ENCODE peak calls at places on chromosomes 7 and 10, in four cellular contexts. N is HCT116, I is Panc1, H is K562. O is an unnamed sample.
A peak's percentile ranks its signal among the peaks of the same experiment; 100 is the strongest.

GRCh38 chr10:103281753-103282152 is 4.8 kb downstream of the INA start:
- DNase-seq in N (no peak), I (no peak), H (no peak), O (no peak)

GRCh38 chr10:114538544-114538906 is 119.5 kb downstream of the ABLIM1 start:
- DNase-seq in N (no peak), I (no peak), H (no peak), O (no peak)

GRCh38 chr10:30732671-30733070 is 103.1 kb upstream of the LYZL2 start:
- DNase-seq in N (no peak), I (no peak), H (no peak), O (no peak)

GRCh38 chr10:49123981-49124920 is 8.9 kb upstream of the VSTM4 start:
- DNase-seq in N (no peak), I (no peak), H (no peak), O (no peak)

GRCh38 chr7:101112233-101112632 is 14.7 kb upstream of the SERPINE1 start:
- DNase-seq in N (no peak), I (no peak), H (no peak), O (no peak)

GRCh38 chr7:40721344-40721949 is 586.6 kb downstream of the SUGCT start:
- DNase-seq in N (no peak), I (no peak), H (no peak), O (no peak)

GRCh38 chr10:102744374-102745051 is 765 bp downstream of the WBP1L start:
- DNase-seq in N (no peak), I (no peak), H (no peak), O (no peak)

GRCh38 chr7:24601600-24601999 is 28.3 kb downstream of the PALS2 start:
- DNase-seq in N (no peak), I (no peak), H (no peak), O (no peak)

GRCh38 chr10:129792864-129793263 is 171.2 kb downstream of the EBF3 start:
- DNase-seq in N (no peak), I (no peak), H (no peak), O (no peak)

GRCh38 chr10:131514454-131514853 is 202.9 kb upstream of the TCERG1L start:
- DNase-seq in N (no peak), I (no peak), H (no peak), O (no peak)

GRCh38 chr10:131436467-131436866 is 124.9 kb upstream of the TCERG1L start:
- DNase-seq in N (no peak), I (no peak), H (no peak), O (no peak)

GRCh38 chr7:158695056-158695455 is 9.5 kb downstream of the NCAPG2 start:
- DNase-seq in N (no peak), I (no peak), H (no peak), O (no peak)

GRCh38 chr10:131560166-131560565 is 248.6 kb upstream of the TCERG1L start:
- DNase-seq in N (no peak), I (no peak), H (no peak), O (no peak)

GRCh38 chr7:148334959-148335577 is 255.5 kb upstream of the C7orf33 start:
- DNase-seq in N (no peak), I (no peak), H (no peak), O (no peak)

GRCh38 chr7:133703547-133703946 is 423.6 kb upstream of the LRGUK start:
- DNase-seq in N (no peak), I (no peak), H (no peak), O (no peak)

GRCh38 chr10:90148121-90148855 is 446.9 kb downstream of the KIF20B start:
- DNase-seq in N (peak; percentile 71), I (no peak), H (no peak), O (peak; percentile 3)

GRCh38 chr7:55074008-55074499 is 55.2 kb downstream of the EGFR start:
- DNase-seq in N (peak; percentile 95), I (peak; percentile 99), H (peak; percentile 19), O (peak; percentile 44)

GRCh38 chr10:120732643-120733313 is 118.4 kb upstream of the WDR11 start:
- DNase-seq in N (no peak), I (no peak), H (no peak), O (no peak)

GRCh38 chr10:3783721-3784432 is 1.1 kb downstream of the KLF6 start:
- DNase-seq in N (no peak), I (no peak), H (peak; percentile 23), O (peak; percentile 86)

GRCh38 chr10:132716691-132717490 is 69.1 kb downstream of the NKX6-2 start:
- DNase-seq in N (no peak), I (no peak), H (no peak), O (no peak)

GRCh38 chr7:125424721-125425120 is 495.1 kb upstream of the POT1 start:
- DNase-seq in N (no peak), I (no peak), H (no peak), O (no peak)

GRCh38 chr7:14739496-14740185 is 162.9 kb downstream of the DGKB start:
- DNase-seq in N (no peak), I (no peak), H (no peak), O (no peak)

GRCh38 chr10:8663131-8663530 is 608.6 kb downstream of the GATA3 start:
- DNase-seq in N (no peak), I (no peak), H (no peak), O (no peak)

GRCh38 chr10:123427386-123427785 is 238.8 kb upstream of the GPR26 start:
- DNase-seq in N (no peak), I (no peak), H (no peak), O (peak; percentile 41)

GRCh38 chr10:11448545-11449244 is 162.8 kb downstream of the USP6NL start:
- DNase-seq in N (no peak), I (no peak), H (no peak), O (no peak)

GRCh38 chr7:148688526-148688925 is 10.2 kb upstream of the CUL1 start:
- DNase-seq in N (no peak), I (no peak), H (no peak), O (no peak)

GRCh38 chr7:158818325-158819213 is 10.7 kb downstream of the ESYT2 start:
- DNase-seq in N (peak; percentile 95), I (peak; percentile 99), H (peak; percentile 80), O (peak; percentile 91)

GRCh38 chr7:41994046-41994745 is 242.8 kb downstream of the GLI3 start:
- DNase-seq in N (no peak), I (no peak), H (no peak), O (no peak)

GRCh38 chr10:17113889-17114288 is 15.7 kb downstream of the CUBN start:
- DNase-seq in N (no peak), I (no peak), H (no peak), O (no peak)

GRCh38 chr10:27225642-27226257 is 14.8 kb downstream of the ACBD5 start:
- DNase-seq in N (no peak), I (no peak), H (no peak), O (no peak)

GRCh38 chr7:147937428-147937827 is 653.1 kb upstream of the C7orf33 start:
- DNase-seq in N (no peak), I (no peak), H (no peak), O (no peak)

GRCh38 chr7:88401009-88401623 is 94.4 kb upstream of the STEAP4 start:
- DNase-seq in N (peak; percentile 15), I (no peak), H (peak; percentile 13), O (peak; percentile 14)

GRCh38 chr7:155733582-155734444 is 78.5 kb downstream of the SHH start:
- DNase-seq in N (no peak), I (no peak), H (no peak), O (no peak)

GRCh38 chr10:121681982-121682687 is 83.9 kb upstream of the FGFR2 start:
- DNase-seq in N (no peak), I (no peak), H (no peak), O (no peak)

GRCh38 chr7:99255463-99255862 is 17.2 kb upstream of the MYH16 start:
- DNase-seq in N (no peak), I (no peak), H (no peak), O (no peak)

GRCh38 chr7:142583424-142583823 is 165.8 kb upstream of the PRSS1 start:
- DNase-seq in N (peak; percentile 63), I (peak; percentile 86), H (no peak), O (no peak)

GRCh38 chr7:74218343-74218698 is 8.5 kb downstream of the LAT2 start:
- DNase-seq in N (no peak), I (no peak), H (no peak), O (no peak)
- TF ChIP-seq TCF7L2 in N (no peak), I (no peak), H (no peak), O (no peak)

DNA sequence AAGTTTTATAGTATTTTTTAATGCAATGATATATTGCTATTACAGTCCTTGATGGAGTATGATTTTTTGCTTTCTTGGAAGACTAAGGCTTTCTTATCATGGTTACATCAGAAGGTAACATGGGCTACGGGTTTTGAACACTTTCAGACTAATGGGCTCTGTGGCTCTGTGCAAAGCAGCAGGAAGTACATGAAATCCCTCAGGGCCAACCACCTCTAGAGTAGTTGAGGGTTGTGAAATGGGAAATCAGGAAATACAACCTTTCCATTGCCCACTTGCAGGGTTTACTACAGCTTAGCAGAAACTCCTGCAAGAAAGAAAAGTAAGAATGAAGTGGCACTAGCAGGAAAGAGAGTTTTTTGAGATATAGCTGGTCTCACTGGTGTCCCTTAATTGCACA is 853.5 kb downstream of the KCNMA1 start:
- DNase-seq in N (no peak), I (no peak), H (no peak), O (no peak)
- TF ChIP-seq TCF7L2 in N (no peak), I (no peak), H (no peak), O (no peak)

GRCh38 chr7:44373418-44373740 is 48.0 kb upstream of the CAMK2B start:
- DNase-seq in N (no peak), I (no peak), H (no peak), O (no peak)
- TF ChIP-seq TCF7L2 in N (no peak), I (no peak), H (no peak), O (no peak)

GRCh38 chr10:314871-315270 is 179.6 kb downstream of the ZMYND11 start:
- DNase-seq in N (no peak), I (no peak), H (no peak), O (no peak)

GRCh38 chr10:316390-316789 is 181.1 kb downstream of the ZMYND11 start:
- DNase-seq in N (no peak), I (no peak), H (no peak), O (no peak)

GRCh38 chr10:314381-314780 is 179.1 kb downstream of the ZMYND11 start:
- DNase-seq in N (no peak), I (no peak), H (no peak), O (no peak)

GRCh38 chr10:317926-318325 is 182.7 kb downstream of the ZMYND11 start:
- DNase-seq in N (no peak), I (no peak), H (no peak), O (no peak)

GRCh38 chr10:317219-317868 is 182.1 kb downstream of the ZMYND11 start:
- DNase-seq in N (no peak), I (no peak), H (no peak), O (no peak)
- TF ChIP-seq TCF7L2 in N (no peak), I (no peak), H (no peak), O (no peak)

GRCh38 chr7:103446046-103446520 is at the start of gene SLC26A5:
- DNase-seq in N (no peak), I (no peak), H (peak; percentile 73), O (no peak)
- TF ChIP-seq TCF7L2 in N (no peak), I (no peak), H (no peak), O (no peak)

DNA sequence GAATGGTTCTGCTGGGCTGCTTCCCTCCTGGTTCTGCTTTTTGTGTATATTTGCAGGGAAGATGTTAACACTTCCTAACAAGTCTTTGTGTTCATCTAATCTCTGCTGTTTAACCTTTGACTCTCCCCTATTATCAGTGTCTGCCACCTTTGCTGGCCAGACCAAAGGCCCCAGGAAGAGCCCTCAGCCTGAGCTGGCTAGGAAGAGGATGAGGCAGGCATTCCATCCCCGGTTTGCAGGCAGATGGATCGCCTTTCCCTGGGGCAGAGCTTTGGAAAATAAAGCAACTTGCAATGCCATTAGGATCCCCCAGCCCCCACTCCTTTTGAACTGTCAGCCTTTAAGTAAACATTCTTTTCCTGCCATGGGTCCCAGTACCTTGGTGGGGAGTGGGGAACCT is 19.0 kb downstream of the DPCD start:
- DNase-seq in N (no peak), I (no peak), H (peak; percentile 26), O (no peak)
- TF ChIP-seq TCF7L2 in N (no peak), I (no peak), H (no peak), O (no peak)